ENCODE peak calls at places on chromosomes 2 and 18, in four cellular contexts. One of them, this sample, is unnamed.
A peak's percentile ranks its signal among the peaks of the same experiment; 100 is the strongest.

GRCh38 chr2:174335605-174336402 is 1.1 kb downstream of the SP9 start:
- DNase-seq in adipocyte: peak; percentile 21
- DNase-seq in stimulated activated CD8-positive, alpha-beta memory T cell treated with anti-CD3 and anti-CD28 coated beads, Interleukin-15, amount 100 ng/mL, for 4 hours: no peak
- DNase-seq in head of caudate nucleus: no peak
- DNase-seq in this sample: no peak

GRCh38 chr2:109210431-109211200 is 81.6 kb downstream of the SH3RF3 start:
- DNase-seq in adipocyte: peak; percentile 60
- DNase-seq in stimulated activated CD8-positive, alpha-beta memory T cell treated with anti-CD3 and anti-CD28 coated beads, Interleukin-15, amount 100 ng/mL, for 4 hours: no peak
- DNase-seq in head of caudate nucleus: no peak
- DNase-seq in this sample: peak; percentile 21

GRCh38 chr2:109020217-109020637 is 31.2 kb upstream of the EDAR start:
- DNase-seq in adipocyte: no peak
- DNase-seq in stimulated activated CD8-positive, alpha-beta memory T cell treated with anti-CD3 and anti-CD28 coated beads, Interleukin-15, amount 100 ng/mL, for 4 hours: no peak
- DNase-seq in head of caudate nucleus: no peak
- DNase-seq in this sample: no peak

GRCh38 chr2:224793961-224794360 is 77.8 kb upstream of the CCDC195 start:
- DNase-seq in adipocyte: peak; percentile 93
- DNase-seq in stimulated activated CD8-positive, alpha-beta memory T cell treated with anti-CD3 and anti-CD28 coated beads, Interleukin-15, amount 100 ng/mL, for 4 hours: no peak
- DNase-seq in head of caudate nucleus: no peak
- DNase-seq in this sample: no peak

GRCh38 chr2:160321025-160321424 is 121.0 kb upstream of the ITGB6 start:
- DNase-seq in adipocyte: no peak
- DNase-seq in stimulated activated CD8-positive, alpha-beta memory T cell treated with anti-CD3 and anti-CD28 coated beads, Interleukin-15, amount 100 ng/mL, for 4 hours: no peak
- DNase-seq in head of caudate nucleus: no peak
- DNase-seq in this sample: no peak

GRCh38 chr2:191051825-191052778 is 38.1 kb upstream of the STAT1 start:
- DNase-seq in adipocyte: peak; percentile 87
- DNase-seq in stimulated activated CD8-positive, alpha-beta memory T cell treated with anti-CD3 and anti-CD28 coated beads, Interleukin-15, amount 100 ng/mL, for 4 hours: no peak
- DNase-seq in head of caudate nucleus: no peak
- DNase-seq in this sample: no peak

GRCh38 chr2:9492927-9493326 is 18.6 kb downstream of the IAH1 start:
- DNase-seq in adipocyte: no peak
- DNase-seq in stimulated activated CD8-positive, alpha-beta memory T cell treated with anti-CD3 and anti-CD28 coated beads, Interleukin-15, amount 100 ng/mL, for 4 hours: no peak
- DNase-seq in head of caudate nucleus: no peak
- DNase-seq in this sample: no peak

GRCh38 chr2:51243892-51244570 is 212.1 kb upstream of the NRXN1 start:
- DNase-seq in adipocyte: no peak
- DNase-seq in stimulated activated CD8-positive, alpha-beta memory T cell treated with anti-CD3 and anti-CD28 coated beads, Interleukin-15, amount 100 ng/mL, for 4 hours: no peak
- DNase-seq in head of caudate nucleus: no peak
- DNase-seq in this sample: no peak

GRCh38 chr2:190947711-190948251 is 66.2 kb downstream of the STAT1 start:
- DNase-seq in adipocyte: peak; percentile 86
- DNase-seq in stimulated activated CD8-positive, alpha-beta memory T cell treated with anti-CD3 and anti-CD28 coated beads, Interleukin-15, amount 100 ng/mL, for 4 hours: no peak
- DNase-seq in head of caudate nucleus: no peak
- DNase-seq in this sample: no peak

GRCh38 chr2:1898461-1899395 is 154.4 kb upstream of the PXDN start:
- DNase-seq in adipocyte: no peak
- DNase-seq in stimulated activated CD8-positive, alpha-beta memory T cell treated with anti-CD3 and anti-CD28 coated beads, Interleukin-15, amount 100 ng/mL, for 4 hours: no peak
- DNase-seq in head of caudate nucleus: no peak
- DNase-seq in this sample: no peak

GRCh38 chr2:237833546-237833945 is 25.9 kb upstream of the RAMP1 start:
- DNase-seq in adipocyte: peak; percentile 77
- DNase-seq in stimulated activated CD8-positive, alpha-beta memory T cell treated with anti-CD3 and anti-CD28 coated beads, Interleukin-15, amount 100 ng/mL, for 4 hours: no peak
- DNase-seq in head of caudate nucleus: no peak
- DNase-seq in this sample: no peak

GRCh38 chr2:32074161-32074506 is 10.8 kb downstream of the SPAST start:
- DNase-seq in adipocyte: no peak
- DNase-seq in stimulated activated CD8-positive, alpha-beta memory T cell treated with anti-CD3 and anti-CD28 coated beads, Interleukin-15, amount 100 ng/mL, for 4 hours: no peak
- DNase-seq in head of caudate nucleus: no peak
- DNase-seq in this sample: no peak

GRCh38 chr18:80147037-80147417 is 38.0 kb downstream of the ADNP2 start:
- DNase-seq in adipocyte: no peak
- DNase-seq in stimulated activated CD8-positive, alpha-beta memory T cell treated with anti-CD3 and anti-CD28 coated beads, Interleukin-15, amount 100 ng/mL, for 4 hours: no peak
- DNase-seq in head of caudate nucleus: no peak
- DNase-seq in this sample: no peak

GRCh38 chr18:48486762-48487161 is 52.1 kb upstream of the CTIF start:
- DNase-seq in adipocyte: peak; percentile 58
- DNase-seq in stimulated activated CD8-positive, alpha-beta memory T cell treated with anti-CD3 and anti-CD28 coated beads, Interleukin-15, amount 100 ng/mL, for 4 hours: no peak
- DNase-seq in head of caudate nucleus: no peak
- DNase-seq in this sample: no peak

GRCh38 chr2:180411631-180412030 is 404.5 kb upstream of the CWC22 start:
- DNase-seq in adipocyte: no peak
- DNase-seq in stimulated activated CD8-positive, alpha-beta memory T cell treated with anti-CD3 and anti-CD28 coated beads, Interleukin-15, amount 100 ng/mL, for 4 hours: no peak
- DNase-seq in head of caudate nucleus: no peak
- DNase-seq in this sample: no peak

GRCh38 chr2:128958241-128958640 is 639.6 kb upstream of the HS6ST1 start:
- DNase-seq in adipocyte: no peak
- DNase-seq in stimulated activated CD8-positive, alpha-beta memory T cell treated with anti-CD3 and anti-CD28 coated beads, Interleukin-15, amount 100 ng/mL, for 4 hours: no peak
- DNase-seq in head of caudate nucleus: no peak
- DNase-seq in this sample: no peak

GRCh38 chr2:113183264-113183663 is 9.5 kb downstream of the PSD4 start:
- DNase-seq in adipocyte: no peak
- DNase-seq in stimulated activated CD8-positive, alpha-beta memory T cell treated with anti-CD3 and anti-CD28 coated beads, Interleukin-15, amount 100 ng/mL, for 4 hours: no peak
- DNase-seq in head of caudate nucleus: no peak
- DNase-seq in this sample: no peak

GRCh38 chr2:101619191-101619591 is 78.3 kb upstream of the MAP4K4 start:
- DNase-seq in adipocyte: no peak
- DNase-seq in stimulated activated CD8-positive, alpha-beta memory T cell treated with anti-CD3 and anti-CD28 coated beads, Interleukin-15, amount 100 ng/mL, for 4 hours: no peak
- DNase-seq in head of caudate nucleus: no peak
- DNase-seq in this sample: no peak

GRCh38 chr2:71948781-71949536 is 198.7 kb downstream of the CYP26B1 start:
- DNase-seq in adipocyte: peak; percentile 52
- DNase-seq in stimulated activated CD8-positive, alpha-beta memory T cell treated with anti-CD3 and anti-CD28 coated beads, Interleukin-15, amount 100 ng/mL, for 4 hours: no peak
- DNase-seq in head of caudate nucleus: no peak
- DNase-seq in this sample: no peak

GRCh38 chr2:28507806-28508764 is 12.2 kb downstream of the PLB1 start:
- DNase-seq in adipocyte: no peak
- DNase-seq in stimulated activated CD8-positive, alpha-beta memory T cell treated with anti-CD3 and anti-CD28 coated beads, Interleukin-15, amount 100 ng/mL, for 4 hours: peak; percentile 10
- DNase-seq in head of caudate nucleus: peak; percentile 52
- DNase-seq in this sample: peak; percentile 78

GRCh38 chr18:66193394-66193793 is 410.5 kb downstream of the CDH19 start:
- DNase-seq in adipocyte: no peak
- DNase-seq in stimulated activated CD8-positive, alpha-beta memory T cell treated with anti-CD3 and anti-CD28 coated beads, Interleukin-15, amount 100 ng/mL, for 4 hours: no peak
- DNase-seq in head of caudate nucleus: no peak
- DNase-seq in this sample: no peak

GRCh38 chr2:218387369-218388194 is 5.5 kb downstream of the SLC11A1 start:
- DNase-seq in adipocyte: peak; percentile 36
- DNase-seq in stimulated activated CD8-positive, alpha-beta memory T cell treated with anti-CD3 and anti-CD28 coated beads, Interleukin-15, amount 100 ng/mL, for 4 hours: no peak
- DNase-seq in head of caudate nucleus: no peak
- DNase-seq in this sample: peak; percentile 85

GRCh38 chr2:107811376-107811775 is 15.3 kb upstream of the RGPD4 start:
- DNase-seq in adipocyte: peak; percentile 8
- DNase-seq in stimulated activated CD8-positive, alpha-beta memory T cell treated with anti-CD3 and anti-CD28 coated beads, Interleukin-15, amount 100 ng/mL, for 4 hours: no peak
- DNase-seq in head of caudate nucleus: no peak
- DNase-seq in this sample: no peak

This sample was measured in NCI-H774.